ENCODE peak calls at places on chromosomes 6 and 20, in ten cellular contexts. U is GM12892, Z is HCT116, G is GM23338, F is spleen, B is Panc1, L is endothelial cell of umbilical vein, H is SK-N-SH, J is GM12891, Q is prostate gland. S is an unnamed sample.

GRCh38 chr20:5557123-5557522 is 193.1 kb upstream of the SHLD1 start:
- DNase-seq in F (no peak), H (peak), J (peak), G (peak), L (peak), Q (peak), U (peak), B (peak), Z (peak), S (peak)

GRCh38 chr6:159056432-159056831 is 11.6 kb upstream of the TAGAP start:
- DNase-seq in G (no peak), J (no peak), Q (no peak), H (no peak), F (no peak), L (no peak), U (no peak), Z (no peak), B (no peak), S (no peak)

GRCh38 chr6:44738652-44739141 is 351.2 kb downstream of the CDC5L start:
- DNase-seq in U (no peak), Q (no peak), J (no peak), G (peak), B (no peak), L (no peak), Z (no peak), H (no peak), F (no peak), S (no peak)

GRCh38 chr20:51156796-51157119 is 133.9 kb upstream of the KCNG1 start:
- DNase-seq in U (no peak), L (no peak), F (no peak), G (no peak), B (no peak), J (no peak), H (no peak), Z (no peak), Q (no peak), S (no peak)

GRCh38 chr6:106257195-106257594 is 68.4 kb downstream of the ATG5 start:
- DNase-seq in Q (no peak), G (no peak), F (no peak), L (no peak), H (no peak), B (no peak), U (no peak), J (no peak), Z (no peak), S (no peak)

GRCh38 chr6:136566007-136566487 is 15.8 kb upstream of the MAP7 start:
- DNase-seq in F (peak), U (no peak), Q (peak), H (no peak), B (no peak), L (no peak), Z (no peak), G (no peak), J (no peak), S (peak)

GRCh38 chr20:38052870-38053269 is 19.3 kb downstream of the RPRD1B start:
- DNase-seq in B (no peak), Q (no peak), J (no peak), F (no peak), L (no peak), U (no peak), H (no peak), G (no peak), Z (no peak), S (no peak)

GRCh38 chr6:29834564-29835436 is 7.2 kb downstream of the HLA-G start:
- DNase-seq in J (no peak), G (peak), Z (no peak), B (no peak), L (peak), Q (no peak), U (no peak), H (peak), F (no peak), S (peak)

GRCh38 chr20:2759603-2760360 is 40.6 kb downstream of the CPXM1 start:
- DNase-seq in Z (no peak), G (no peak), B (no peak), J (no peak), Q (no peak), L (no peak), U (no peak), H (no peak), F (peak), S (no peak)

GRCh38 chr6:15200087-15200486 is 45.8 kb upstream of the JARID2 start:
- DNase-seq in H (no peak), F (no peak), Z (no peak), L (no peak), U (no peak), B (no peak), Q (no peak), G (no peak), J (no peak), S (no peak)

GRCh38 chr6:26268659-26269402 is 96.2 kb upstream of the BTN3A2 start:
- DNase-seq in G (peak), B (no peak), U (no peak), F (no peak), Q (no peak), Z (no peak), J (no peak), L (no peak), H (no peak), S (no peak)

GRCh38 chr20:15658295-15658694 is 915.0 kb downstream of the KIF16B start:
- DNase-seq in U (no peak), J (no peak), H (no peak), G (no peak), L (no peak), F (no peak), Q (no peak), B (no peak), Z (no peak), S (no peak)

GRCh38 chr6:153024401-153025017 is 22.0 kb upstream of the MTRF1L start:
- DNase-seq in G (peak), B (peak), L (peak), J (peak), F (no peak), H (peak), U (peak), Q (peak), Z (peak), S (peak)

GRCh38 chr6:101806241-101806640 is 412.7 kb downstream of the GRIK2 start:
- DNase-seq in J (no peak), B (no peak), Q (no peak), Z (no peak), G (no peak), F (no peak), U (no peak), H (no peak), L (peak), S (no peak)

GRCh38 chr6:108874470-108875160 is 26.4 kb downstream of the ARMC2 start:
- DNase-seq in F (no peak), L (peak), J (peak), Z (no peak), B (no peak), H (no peak), G (no peak), U (peak), Q (no peak), S (no peak)

GRCh38 chr20:38125157-38126056 is 39.7 kb downstream of the TGM2 start:
- DNase-seq in Z (no peak), Q (peak), J (no peak), U (no peak), B (no peak), F (peak), L (peak), G (no peak), H (no peak), S (peak)

GRCh38 chr6:118784641-118785164 is 109.2 kb upstream of the ASF1A start:
- DNase-seq in B (no peak), J (no peak), F (no peak), Q (no peak), H (peak), Z (no peak), L (no peak), G (no peak), U (no peak), S (no peak)

GRCh38 chr6:55773620-55774019 is 101.8 kb downstream of the BMP5 start:
- DNase-seq in U (no peak), Q (no peak), G (no peak), F (no peak), B (no peak), J (no peak), Z (no peak), L (no peak), H (no peak), S (no peak)

GRCh38 chr20:12269579-12269978 is 351.9 kb downstream of the BTBD3 start:
- DNase-seq in Z (no peak), J (no peak), B (no peak), H (no peak), F (no peak), L (no peak), Q (no peak), G (no peak), U (no peak), S (no peak)

GRCh38 chr6:98136333-98136732 is 698.0 kb upstream of the POU3F2 start:
- DNase-seq in J (no peak), B (no peak), L (no peak), F (no peak), H (no peak), G (no peak), U (no peak), Q (no peak), Z (no peak), S (no peak)

GRCh38 chr6:118565317-118565960 is 17.3 kb downstream of the PLN start:
- DNase-seq in L (no peak), H (peak), Z (peak), G (peak), F (no peak), Q (no peak), J (peak), B (peak), U (peak), S (no peak)

GRCh38 chr20:20064303-20064702 is 12.0 kb downstream of the CFAP61 start:
- DNase-seq in F (no peak), L (no peak), H (no peak), Q (no peak), B (no peak), Z (no peak), J (no peak), U (no peak), G (no peak), S (no peak)

GRCh38 chr6:56890683-56891429 is 64.1 kb upstream of the BEND6 start:
- DNase-seq in B (no peak), F (no peak), U (peak), J (peak), G (no peak), Q (no peak), Z (no peak), L (peak), H (no peak), S (no peak)
- TF ChIP-seq POLR2AphosphoS5 in B (no peak), F (no peak), U (no peak), J (no peak), G (no peak), Q (no peak), Z (no peak), L (peak), H (no peak), S (no peak)

DNA sequence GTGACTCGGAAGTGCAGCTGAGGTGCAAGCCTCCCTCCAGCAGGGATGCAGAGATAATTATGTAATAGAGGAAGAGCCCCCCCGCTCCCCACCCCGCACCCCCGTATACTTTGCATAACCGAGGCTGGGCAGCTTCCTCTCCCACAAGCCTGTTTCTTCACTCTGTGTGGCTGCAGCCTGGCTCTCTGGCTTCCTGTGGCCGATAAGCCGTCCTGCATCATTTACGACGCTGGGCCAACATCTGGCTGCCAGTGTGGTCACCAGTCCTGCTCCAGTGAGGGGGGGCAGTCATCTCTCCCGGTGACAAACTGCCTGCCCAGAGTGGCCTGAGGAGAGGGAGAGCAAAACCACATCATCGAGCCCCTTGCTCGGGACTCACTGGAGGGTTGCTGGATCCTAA is 59.2 kb downstream of the RBM38 start:
- DNase-seq in J (peak), G (no peak), Q (no peak), Z (no peak), F (peak), H (peak), L (no peak), B (no peak), U (peak), S (peak)
- TF ChIP-seq POLR2AphosphoS5 in J (no peak), G (no peak), Q (no peak), Z (no peak), F (peak), H (no peak), L (no peak), B (no peak), U (peak), S (no peak)

GRCh38 chr6:32607988-32608298 is 18.3 kb upstream of the HLA-DRB1 start:
- DNase-seq in F (no peak), H (no peak), L (no peak), G (no peak), J (no peak), B (no peak), Q (no peak), U (no peak), Z (no peak), S (no peak)

GRCh38 chr6:32602403-32602802 is 12.8 kb upstream of the HLA-DRB1 start:
- DNase-seq in Q (no peak), Z (no peak), G (no peak), H (no peak), L (no peak), F (no peak), B (no peak), J (no peak), U (no peak), S (no peak)

GRCh38 chr6:32604434-32604877 is 14.8 kb upstream of the HLA-DRB1 start:
- DNase-seq in L (no peak), U (no peak), G (no peak), Q (no peak), J (no peak), H (no peak), F (no peak), B (no peak), Z (no peak), S (no peak)

GRCh38 chr6:32607263-32607987 is 17.8 kb upstream of the HLA-DRB1 start:
- DNase-seq in H (no peak), Z (no peak), L (no peak), B (no peak), U (no peak), J (no peak), G (no peak), Q (no peak), F (no peak), S (no peak)

DNA sequence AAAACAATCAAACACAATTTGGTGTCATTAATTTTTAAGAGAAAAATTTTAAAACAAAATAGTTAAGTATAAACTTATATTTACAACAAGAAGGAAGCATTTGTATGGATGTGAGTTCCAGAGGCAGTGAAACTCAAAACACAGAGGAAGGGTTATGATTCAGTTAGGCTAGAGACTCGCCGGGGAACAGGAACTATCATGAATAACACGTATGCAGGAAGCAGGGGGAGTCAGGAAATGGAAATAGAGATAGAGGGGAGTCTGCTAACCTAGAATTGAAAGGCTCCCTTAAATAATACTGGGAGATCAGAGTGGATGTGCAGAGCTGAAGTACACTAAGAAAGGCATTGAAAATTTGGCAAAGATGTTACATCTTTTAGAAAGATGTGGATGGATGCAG is 14.2 kb upstream of the HLA-DRB1 start:
- DNase-seq in H (no peak), J (no peak), B (no peak), Q (no peak), F (no peak), Z (no peak), L (no peak), U (no peak), G (no peak), S (no peak)
- TF ChIP-seq POLR2AphosphoS5 in H (no peak), J (peak), B (no peak), Q (no peak), F (no peak), Z (no peak), L (no peak), U (peak), G (no peak), S (no peak)

DNA sequence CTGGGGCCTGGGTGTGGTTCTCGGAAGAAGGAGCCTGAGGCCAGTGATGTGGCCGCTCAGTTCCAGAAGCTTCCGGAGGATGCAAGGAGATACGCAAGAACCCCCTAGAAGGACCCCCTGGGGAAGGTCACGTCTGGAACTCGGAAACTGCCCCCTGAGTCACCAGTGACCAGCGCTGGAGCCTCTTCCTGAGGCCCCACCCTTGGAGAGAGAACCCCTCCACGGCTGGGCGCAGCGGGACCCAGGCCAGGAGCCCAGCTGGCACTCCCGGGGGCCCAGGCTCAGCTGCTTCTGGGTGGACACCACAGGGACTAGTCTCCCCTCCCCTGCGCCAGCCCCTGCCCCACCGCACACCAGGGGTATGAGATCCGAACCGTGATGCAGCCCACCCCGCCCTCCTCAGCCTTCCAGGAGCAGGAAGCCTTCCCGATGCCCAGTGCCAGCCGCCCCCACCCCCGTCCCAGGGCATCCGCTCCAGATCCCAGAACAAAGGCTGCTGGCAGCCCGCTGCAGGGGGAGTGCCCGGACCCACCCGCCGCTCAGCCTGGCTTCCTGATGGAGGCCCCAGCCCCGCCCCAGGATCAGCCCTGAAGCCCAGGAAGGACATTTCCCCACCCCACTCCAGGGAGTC is 7.5 kb downstream of the LAMA5 start:
- DNase-seq in Q (no peak), H (no peak), B (peak), U (no peak), L (peak), F (no peak), Z (peak), G (no peak), J (no peak), S (no peak)
- TF ChIP-seq POLR2AphosphoS5 in Q (no peak), H (no peak), B (no peak), U (no peak), L (peak), F (peak), Z (peak), G (no peak), J (no peak), S (no peak)

GRCh38 chr20:54486583-54486982 is 11.2 kb downstream of the DOK5 start:
- DNase-seq in G (no peak), Q (no peak), Z (no peak), H (no peak), L (no peak), J (no peak), F (no peak), B (no peak), U (no peak), S (no peak)

GRCh38 chr20:54488442-54488841 is 13.0 kb downstream of the DOK5 start:
- DNase-seq in J (no peak), Z (no peak), U (no peak), Q (no peak), L (no peak), G (no peak), B (no peak), F (no peak), H (no peak), S (no peak)

GRCh38 chr20:54494303-54495006 is 19.1 kb downstream of the DOK5 start:
- DNase-seq in U (no peak), Q (no peak), F (no peak), L (no peak), H (no peak), G (no peak), J (no peak), Z (no peak), B (no peak), S (no peak)

DNA sequence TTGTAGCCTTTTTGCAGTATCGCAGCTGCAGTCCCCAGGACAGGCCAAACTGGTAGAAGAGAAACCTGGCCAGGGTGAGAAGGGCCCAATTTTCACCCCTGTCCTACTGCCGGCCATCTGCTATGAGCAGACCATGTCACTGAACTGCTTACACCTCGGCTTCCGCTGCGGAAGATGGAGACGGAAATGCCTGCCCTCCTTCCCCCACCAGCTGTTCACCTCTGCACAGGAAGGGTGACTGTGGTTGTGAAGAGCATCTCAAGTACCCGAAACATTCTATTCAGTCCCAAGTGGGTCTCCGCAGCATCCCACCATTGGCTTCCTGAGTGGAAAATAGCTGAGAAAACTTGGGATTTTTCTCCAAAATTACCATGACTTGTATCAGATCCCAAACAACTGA is 16.1 kb downstream of the DOK5 start:
- DNase-seq in L (no peak), H (no peak), Q (no peak), Z (no peak), J (no peak), F (no peak), B (no peak), G (no peak), U (no peak), S (no peak)
- TF ChIP-seq POLR2AphosphoS5 in L (no peak), H (no peak), Q (no peak), Z (no peak), J (no peak), F (no peak), B (no peak), G (no peak), U (no peak), S (no peak)

DNA sequence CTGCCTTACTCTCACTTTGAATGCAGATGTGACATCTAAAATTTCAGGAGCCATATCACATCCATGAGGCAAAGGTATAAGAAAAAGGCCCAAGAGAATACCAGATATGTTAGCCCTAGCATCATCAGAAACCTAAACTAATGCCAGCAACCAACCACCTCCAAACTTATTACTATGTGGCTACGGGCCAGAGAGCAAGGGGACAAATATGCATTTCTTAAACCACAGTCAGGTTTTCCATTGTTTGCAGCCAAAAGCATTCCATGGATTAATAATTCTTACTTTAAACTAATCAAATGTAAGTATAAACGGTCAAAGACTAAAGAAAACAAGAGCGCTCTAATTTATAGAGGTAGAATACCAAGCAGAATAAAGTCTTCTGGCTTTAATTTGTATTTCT is 84.7 kb downstream of the TASP1 start:
- DNase-seq in G (no peak), F (no peak), B (no peak), L (no peak), H (no peak), U (no peak), Q (no peak), Z (no peak), J (no peak), S (no peak)
- TF ChIP-seq POLR2AphosphoS5 in G (no peak), F (no peak), B (no peak), L (no peak), H (no peak), U (no peak), Q (no peak), Z (no peak), J (no peak), S (no peak)

GRCh38 chr20:49394264-49394663 is 88.2 kb downstream of the KCNB1 start:
- DNase-seq in H (no peak), Q (no peak), F (peak), U (no peak), J (no peak), L (no peak), B (no peak), G (no peak), Z (no peak), S (no peak)

GRCh38 chr20:49396230-49396629 is 86.2 kb downstream of the KCNB1 start:
- DNase-seq in Z (no peak), L (no peak), B (no peak), H (no peak), J (no peak), Q (no peak), U (no peak), F (no peak), G (no peak), S (no peak)

GRCh38 chr20:49395183-49395582 is 87.3 kb downstream of the KCNB1 start:
- DNase-seq in Q (peak), G (no peak), J (no peak), F (no peak), H (no peak), B (no peak), L (no peak), Z (no peak), U (no peak), S (no peak)

GRCh38 chr20:49394757-49395156 is 87.7 kb downstream of the KCNB1 start:
- DNase-seq in Q (no peak), G (no peak), U (no peak), L (no peak), H (no peak), J (no peak), F (no peak), B (no peak), Z (no peak), S (no peak)

GRCh38 chr20:49395659-49396058 is 86.8 kb downstream of the KCNB1 start:
- DNase-seq in Q (no peak), U (no peak), J (no peak), F (no peak), H (no peak), B (no peak), L (no peak), G (no peak), Z (no peak), S (no peak)
- TF ChIP-seq POLR2AphosphoS5 in Q (no peak), U (no peak), J (no peak), F (no peak), H (no peak), B (no peak), L (no peak), G (no peak), Z (no peak), S (no peak)

S was measured in stomach.